ENCODE peak calls at places on chromosomes 4 and X, in ten cellular contexts. E is H1, Y is endothelial cell of umbilical vein, J is caudate nucleus, R is AG04450, L is uterus, K is substantia nigra, P is kidney, F is GM23248, V is heart left ventricle. G is an unnamed sample.
A peak's percentile ranks its signal among the peaks of the same experiment; 100 is the strongest.

GRCh38 chr4:98996056-98996941 is 778 bp downstream of the METAP1 start:
- DNase-seq in K (no peak), J (no peak), Y (peak; percentile 29), F (peak; percentile 73), E (no peak), L (no peak), R (no peak), V (no peak), P (no peak), G (no peak)

GRCh38 chr4:139808381-139809206 is 143.0 kb downstream of the MGST2 start:
- DNase-seq in R (no peak), V (no peak), E (no peak), J (no peak), P (no peak), L (peak; percentile 39), F (no peak), Y (peak; percentile 81), K (no peak), G (no peak)

GRCh38 chrX:80578518-80579105 is 158.4 kb downstream of the TENT5D start:
- DNase-seq in V (no peak), P (no peak), J (no peak), K (no peak), L (no peak), F (peak; percentile 27), R (no peak), Y (peak; percentile 1), E (no peak), G (no peak)

GRCh38 chr4:82780398-82781231 is 18.0 kb downstream of the SCD5 start:
- DNase-seq in E (no peak), V (peak; percentile 82), F (peak; percentile 45), Y (peak; percentile 87), P (peak; percentile 92), K (peak; percentile 81), R (no peak), J (no peak), L (peak; percentile 46), G (peak; percentile 85)

GRCh38 chrX:38126179-38126578 is 94.5 kb downstream of the SRPX start:
- DNase-seq in E (no peak), R (no peak), K (no peak), P (no peak), L (no peak), J (no peak), Y (peak; percentile 10), F (no peak), V (no peak), G (no peak)

GRCh38 chr4:134126161-134126560 is 75.4 kb downstream of the PABPC4L start:
- DNase-seq in Y (no peak), K (no peak), E (no peak), L (no peak), J (no peak), P (no peak), R (no peak), V (no peak), F (no peak), G (no peak)

GRCh38 chr4:133095591-133095990 is 53.5 kb upstream of the PCDH10 start:
- DNase-seq in V (no peak), P (no peak), F (no peak), E (no peak), K (no peak), Y (no peak), J (no peak), R (no peak), L (no peak), G (no peak)

GRCh38 chr4:147691820-147692219 is 7.9 kb upstream of the PRMT9 start:
- DNase-seq in P (no peak), F (no peak), E (no peak), L (no peak), Y (no peak), K (no peak), R (no peak), J (no peak), V (no peak), G (no peak)

GRCh38 chr4:134665429-134665828 is 463.8 kb upstream of the PABPC4L start:
- DNase-seq in P (no peak), R (no peak), J (no peak), E (no peak), Y (no peak), L (no peak), F (no peak), V (no peak), K (no peak), G (no peak)

GRCh38 chrX:24494544-24495113 is 29.5 kb downstream of the PDK3 start:
- DNase-seq in F (peak; percentile 5), L (no peak), Y (peak; percentile 87), K (no peak), R (peak; percentile 30), J (no peak), V (no peak), E (no peak), P (no peak), G (no peak)

GRCh38 chr4:6352031-6352763 is 82.5 kb downstream of the WFS1 start:
- DNase-seq in R (no peak), L (no peak), E (no peak), F (no peak), K (peak; percentile 32), Y (no peak), V (no peak), J (no peak), P (no peak), G (no peak)

GRCh38 chr4:89751416-89751815 is 85.5 kb downstream of the SNCA start:
- DNase-seq in Y (no peak), P (no peak), V (no peak), J (no peak), F (no peak), K (no peak), E (no peak), R (no peak), L (no peak), G (no peak)

DNA sequence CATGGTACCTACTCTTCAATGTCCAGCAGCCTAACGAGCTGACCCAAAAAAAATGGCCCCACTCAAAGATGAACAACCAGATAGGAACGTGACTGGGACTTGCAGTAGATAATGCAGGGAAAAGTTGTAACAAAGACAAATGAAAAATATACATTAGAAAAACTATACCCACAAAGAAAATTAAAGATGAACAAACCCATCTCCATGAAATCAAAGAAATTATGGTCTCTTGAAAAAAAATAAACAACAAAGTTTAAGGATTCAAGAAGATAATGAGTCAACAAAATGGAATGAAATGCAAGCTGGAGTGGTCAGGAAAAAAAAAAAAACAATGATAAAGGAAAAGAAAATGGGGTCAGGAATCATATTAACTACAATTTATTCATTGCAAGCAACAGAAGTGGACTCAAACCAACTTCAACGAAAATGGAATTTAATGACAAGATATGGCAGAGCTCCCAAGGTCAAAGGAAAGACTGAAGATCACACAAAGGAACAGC is 309.8 kb upstream of the GALNT7 start:
- DNase-seq in K (no peak), E (no peak), P (no peak), J (no peak), R (no peak), Y (no peak), F (peak; percentile 5), V (no peak), L (no peak), G (no peak)
- H3K27ac ChIP-seq in K (no peak overlapping the region), E (no peak overlapping the region), P (no peak overlapping the region), J (no peak overlapping the region), R (no peak overlapping the region), Y (no peak overlapping the region), F (no peak overlapping the region), V (no peak overlapping the region), L (no peak overlapping the region), G (no peak overlapping the region)

DNA sequence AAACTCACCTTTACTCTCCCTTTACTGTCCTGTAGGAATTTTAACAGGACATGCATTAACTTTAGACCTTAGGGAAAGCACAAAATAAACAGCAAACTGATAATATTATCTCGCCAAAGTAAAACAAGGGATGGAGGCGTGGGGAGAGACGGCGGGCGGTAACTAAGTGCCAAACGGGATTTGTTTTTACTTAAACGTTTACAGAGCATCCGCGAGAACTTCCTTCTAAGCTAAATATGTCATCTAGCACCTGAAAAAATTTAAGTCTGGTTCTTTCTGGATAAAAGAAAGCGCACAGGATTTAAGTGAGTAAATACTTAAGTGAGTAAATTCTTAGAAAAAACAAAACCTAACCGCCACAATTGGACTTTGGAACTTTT is 108.5 kb downstream of the SPRY1 start:
- DNase-seq in F (no peak), Y (no peak), P (no peak), J (no peak), E (no peak), K (no peak), R (no peak), L (no peak), V (no peak), G (no peak)
- H3K27ac ChIP-seq in F (no peak overlapping the region), Y (peak overlapping the region; percentile 65), P (peak overlapping the region; percentile 22), J (no peak overlapping the region), E (no peak overlapping the region), K (no peak overlapping the region), R (no peak overlapping the region), L (peak overlapping the region; percentile 23), V (peak overlapping the region; percentile 77), G (peak overlapping the region; percentile 76)

GRCh38 chr4:48341776-48342558 is 638 bp downstream of the SLAIN2 start:
- DNase-seq in F (peak; percentile 72), Y (peak; percentile 67), K (peak; percentile 63), R (no peak), P (peak; percentile 91), V (peak; percentile 61), J (peak; percentile 32), E (no peak), L (peak; percentile 51), G (peak; percentile 48)

GRCh38 chr4:48343035-48343434 is 1.7 kb downstream of the SLAIN2 start:
- DNase-seq in K (no peak), P (no peak), E (no peak), L (no peak), F (peak; percentile 38), J (no peak), R (no peak), Y (peak; percentile 19), V (no peak), G (no peak)

GRCh38 chr4:48345542-48345941 is 4.2 kb downstream of the SLAIN2 start:
- DNase-seq in E (no peak), Y (no peak), J (no peak), K (no peak), L (no peak), P (no peak), V (no peak), R (no peak), F (no peak), G (no peak)

GRCh38 chr4:48342559-48342878 is 1.2 kb downstream of the SLAIN2 start:
- DNase-seq in R (no peak), E (no peak), F (peak; percentile 35), J (no peak), K (no peak), L (no peak), P (no peak), Y (peak; percentile 10), V (no peak), G (no peak)

GRCh38 chr4:48343531-48343930 is 2.2 kb downstream of the SLAIN2 start:
- DNase-seq in Y (no peak), P (no peak), L (no peak), E (no peak), R (no peak), J (no peak), V (no peak), F (peak; percentile 60), K (no peak), G (no peak)
- H3K27ac ChIP-seq in Y (no peak overlapping the region), P (no peak overlapping the region), L (peak overlapping the region; percentile 0), E (no peak overlapping the region), R (no peak overlapping the region), J (no peak overlapping the region), V (no peak overlapping the region), F (peak overlapping the region; percentile 17), K (no peak overlapping the region), G (no peak overlapping the region)

DNA sequence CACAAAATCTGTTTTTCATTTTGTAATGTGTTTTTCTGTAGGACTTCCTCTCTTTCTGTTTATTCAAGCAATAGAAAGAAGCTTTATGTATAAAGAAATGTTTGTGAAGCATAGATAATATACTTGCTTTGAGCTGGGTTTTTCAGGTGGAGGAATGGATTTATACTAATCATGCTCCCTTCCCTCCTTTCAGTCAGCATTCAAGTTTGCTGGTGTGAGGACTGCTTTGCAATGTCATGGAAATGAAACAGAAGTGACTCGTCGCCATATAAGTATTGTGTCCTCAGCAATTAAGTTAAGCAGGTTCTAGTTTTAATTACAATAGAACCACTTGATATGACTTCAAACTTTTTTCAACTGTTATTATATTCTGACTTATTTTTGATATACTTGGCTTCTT is 1447.1 kb downstream of the PCDH19 start:
- DNase-seq in L (no peak), P (no peak), E (no peak), V (no peak), R (no peak), J (no peak), Y (no peak), K (no peak), F (no peak), G (no peak)
- H3K27ac ChIP-seq in L (no peak overlapping the region), P (no peak overlapping the region), E (no peak overlapping the region), V (no peak overlapping the region), R (no peak overlapping the region), J (no peak overlapping the region), Y (no peak overlapping the region), K (no peak overlapping the region), F (no peak overlapping the region), G (no peak overlapping the region)